ENCODE peak calls at places on chromosomes 11 and 22, in six cellular contexts. D, I, X, Y, T and J are unnamed samples.

GRCh38 chr11:93517611-93518010 is 25.6 kb downstream of the SMCO4 start:
- DNase-seq in I (no peak), Y (no peak), T (no peak), D (no peak), X (no peak), J (no peak)

GRCh38 chr11:1053121-1053901 is 16.8 kb upstream of the MUC6 start:
- DNase-seq in D (no peak), Y (peak; percentile 18), X (no peak), T (no peak), I (no peak), J (no peak)

GRCh38 chr11:23205156-23205871 is 345.0 kb upstream of the CCDC179 start:
- DNase-seq in I (no peak), T (no peak), D (no peak), Y (no peak), X (no peak), J (no peak)

GRCh38 chr22:46328797-46329196 is 6.7 kb upstream of the TRMU start:
- DNase-seq in D (no peak), T (no peak), X (no peak), Y (no peak), I (no peak), J (no peak)

GRCh38 chr11:74932797-74933196 is 16.1 kb downstream of the XRRA1 start:
- DNase-seq in Y (no peak), T (no peak), X (no peak), D (no peak), I (no peak), J (no peak)

GRCh38 chr11:59191899-59192298 is 20.0 kb downstream of the DTX4 start:
- DNase-seq in X (no peak), T (no peak), I (no peak), Y (no peak), D (no peak), J (no peak)

GRCh38 chr22:29625090-29625825 is 21.8 kb downstream of the NF2 start:
- DNase-seq in Y (peak; percentile 53), I (peak; percentile 48), T (peak; percentile 22), X (peak; percentile 31), D (no peak), J (no peak)

GRCh38 chr11:116379185-116379828 is 393.5 kb downstream of the BUD13 start:
- DNase-seq in T (no peak), Y (peak; percentile 44), X (peak; percentile 76), D (no peak), I (no peak), J (no peak)

GRCh38 chr11:60378359-60378758 is at the start of gene MS4A7:
- DNase-seq in Y (no peak), T (no peak), X (no peak), D (no peak), I (no peak), J (no peak)

GRCh38 chr11:67314218-67314617 is 10.9 kb downstream of the SSH3 start:
- DNase-seq in Y (no peak), X (no peak), I (no peak), D (no peak), T (no peak), J (no peak)

GRCh38 chr22:22137891-22138290 is 106.7 kb upstream of the VPREB1 start:
- DNase-seq in I (no peak), Y (no peak), T (no peak), D (no peak), X (no peak), J (no peak)

GRCh38 chr11:95831198-95831883 is 41.0 kb downstream of the CEP57 start:
- DNase-seq in I (no peak), T (no peak), Y (no peak), D (no peak), X (no peak), J (no peak)

GRCh38 chr11:119472186-119472855 is 49.3 kb upstream of the THY1 start:
- DNase-seq in T (no peak), Y (no peak), I (no peak), X (no peak), D (no peak), J (no peak)

GRCh38 chr11:71171576-71171975 is 80.8 kb downstream of the SHANK2 start:
- DNase-seq in I (no peak), X (no peak), Y (no peak), D (no peak), T (no peak), J (no peak)

GRCh38 chr22:45983797-45984196 is 6.8 kb upstream of the WNT7B start:
- DNase-seq in Y (no peak), I (no peak), X (no peak), T (no peak), D (no peak), J (no peak)

GRCh38 chr11:134993691-134994243 is 581.7 kb upstream of the B3GAT1 start:
- DNase-seq in T (no peak), I (no peak), D (no peak), Y (no peak), X (no peak), J (no peak)

GRCh38 chr11:12552677-12553076 is 121.5 kb upstream of the TEAD1 start:
- DNase-seq in I (no peak), T (no peak), D (no peak), X (no peak), Y (no peak), J (no peak)

GRCh38 chr11:77560605-77561004 is 29.1 kb upstream of the AQP11 start:
- DNase-seq in Y (no peak), D (no peak), X (no peak), I (no peak), T (no peak), J (no peak)

GRCh38 chr11:103043826-103044688 is 47.9 kb downstream of the DCUN1D5 start:
- DNase-seq in T (no peak), I (no peak), Y (no peak), X (no peak), D (no peak), J (no peak)

GRCh38 chr22:45960477-45961386 is 16.2 kb downstream of the WNT7B start:
- DNase-seq in I (no peak), D (no peak), X (no peak), Y (no peak), T (no peak), J (no peak)

GRCh38 chr11:120606116-120607010 is 94.8 kb downstream of the GRIK4 start:
- DNase-seq in D (no peak), I (no peak), X (no peak), T (no peak), Y (no peak), J (no peak)

GRCh38 chr22:45159652-45160462 is 3.9 kb upstream of the NUP50 start:
- DNase-seq in T (no peak), D (no peak), X (peak; percentile 14), I (no peak), Y (no peak), J (peak; percentile 0)

GRCh38 chr11:122393209-122393850 is 262.2 kb upstream of the UBASH3B start:
- DNase-seq in Y (peak; percentile 22), I (no peak), D (no peak), X (no peak), T (no peak), J (no peak)

GRCh38 chr11:76269247-76269646 is 62.9 kb upstream of the WNT11 start:
- DNase-seq in T (no peak), X (no peak), Y (peak; percentile 56), D (no peak), I (no peak), J (no peak)

GRCh38 chr22:18032455-18033101 is 8.2 kb upstream of the MICAL3 start:
- DNase-seq in I (peak; percentile 54), D (no peak), T (no peak), X (no peak), Y (no peak), J (peak; percentile 46)

GRCh38 chr22:38941488-38941987 is 15.9 kb upstream of the APOBEC3A start:
- DNase-seq in T (no peak), D (peak; percentile 72), I (no peak), Y (no peak), X (no peak), J (no peak)

GRCh38 chr11:67252831-67253239 is 13.4 kb upstream of the GRK2 start:
- DNase-seq in X (no peak), I (no peak), D (no peak), Y (no peak), T (no peak), J (no peak)

GRCh38 chr11:19374189-19374588 is 133.4 kb upstream of the E2F8 start:
- DNase-seq in T (no peak), Y (no peak), I (peak; percentile 29), X (no peak), D (no peak), J (no peak)

GRCh38 chr11:12685229-12685628 is 11.0 kb downstream of the TEAD1 start:
- DNase-seq in D (no peak), Y (no peak), T (no peak), X (no peak), I (no peak), J (no peak)